ENCODE peak calls at places on chromosomes 11 and 22, in five cellular contexts. F is heart right ventricle; A is effector memory CD4-positive, alpha-beta T cell; L is OCI-LY7; R is fibroblast of lung. K is an unnamed sample. For H3K36me3, the result is how much of the 10 kb centered on the place peaks cover.

GRCh38 chr11:75262961-75263852 is 22.6 kb downstream of the TPBGL start:
- DNase-seq in F (no peak), A (no peak), L (no peak), R (peak), K (no peak)

GRCh38 chr11:101860694-101861371 is 54.0 kb upstream of the CEP126 start:
- DNase-seq in F (peak), A (peak), L (peak), R (peak), K (peak)

GRCh38 chr11:45400594-45400993 is 114.5 kb upstream of the SYT13 start:
- DNase-seq in F (no peak), A (no peak), L (no peak), R (peak), K (no peak)

GRCh38 chr11:9313648-9314290 is 624 bp downstream of the TMEM41B start:
- DNase-seq in F (no peak), A (peak), L (peak), R (peak), K (peak)

GRCh38 chr11:93432247-93432646 is 101.7 kb downstream of the DEUP1 start:
- DNase-seq in F (no peak), A (no peak), L (no peak), R (no peak), K (no peak)

GRCh38 chr11:27291302-27291889 is 71.6 kb downstream of the CCDC34 start:
- DNase-seq in F (no peak), A (no peak), L (peak), R (no peak), K (peak)

GRCh38 chr22:50114221-50114981 is 24.6 kb downstream of the MOV10L1 start:
- DNase-seq in F (no peak), A (no peak), L (no peak), R (peak), K (no peak)

GRCh38 chr11:31812392-31813241 is 1.5 kb upstream of the PAX6 start:
- DNase-seq in F (no peak), A (no peak), L (no peak), R (no peak), K (no peak)

GRCh38 chr22:46652930-46653331 is 32.7 kb downstream of the GRAMD4 start:
- DNase-seq in F (peak), A (no peak), L (no peak), R (peak), K (no peak)

GRCh38 chr11:72223615-72224586 is 666 bp upstream of the INPPL1 start:
- DNase-seq in F (peak), A (peak), L (peak), R (peak), K (peak)

GRCh38 chr22:44996648-44997047 is 13.2 kb downstream of the PHF21B start:
- DNase-seq in F (no peak), A (no peak), L (no peak), R (no peak), K (no peak)

GRCh38 chr11:130600616-130601015 is 152.2 kb downstream of the ADAMTS15 start:
- DNase-seq in F (no peak), A (no peak), L (no peak), R (no peak), K (no peak)

GRCh38 chr11:75476716-75477613 is 44.0 kb upstream of the KLHL35 start:
- DNase-seq in F (no peak), A (no peak), L (no peak), R (no peak), K (no peak)

GRCh38 chr11:44651535-44652130 is 75.1 kb upstream of the TSPAN18 start:
- DNase-seq in F (no peak), A (no peak), L (peak), R (no peak), K (no peak)

GRCh38 chr11:69274531-69275016 is 19.4 kb upstream of the MYEOV start:
- DNase-seq in F (no peak), A (no peak), L (no peak), R (no peak), K (no peak)

GRCh38 chr11:23112987-23113886 is 253.0 kb upstream of the CCDC179 start:
- DNase-seq in F (no peak), A (no peak), L (peak), R (peak), K (no peak)

GRCh38 chr22:17808688-17809403 is 34.6 kb upstream of the BID start:
- DNase-seq in F (no peak), A (no peak), L (no peak), R (no peak), K (no peak)

GRCh38 chr22:50498322-50498861 is 9.1 kb downstream of the LMF2 start:
- DNase-seq in F (peak), A (peak), L (peak), R (peak), K (peak)

GRCh38 chr11:107675902-107676301 is 36.0 kb downstream of the SLN start:
- DNase-seq in F (no peak), A (no peak), L (no peak), R (no peak), K (no peak)

GRCh38 chr22:20943104-20943933 is 23.7 kb upstream of the AIFM3 start:
- DNase-seq in F (no peak), A (no peak), L (no peak), R (no peak), K (no peak)

GRCh38 chr11:66069715-66070603 is at the start of gene PACS1:
- DNase-seq in F (peak), A (peak), L (peak), R (peak), K (peak)

GRCh38 chr11:95845168-95845567 is 54.9 kb downstream of the CEP57 start:
- DNase-seq in F (no peak), A (no peak), L (no peak), R (no peak), K (no peak)
- H3K36me3 ChIP-seq in F (under half), A (under half), L (under half), R (under half), K (under half)

DNA sequence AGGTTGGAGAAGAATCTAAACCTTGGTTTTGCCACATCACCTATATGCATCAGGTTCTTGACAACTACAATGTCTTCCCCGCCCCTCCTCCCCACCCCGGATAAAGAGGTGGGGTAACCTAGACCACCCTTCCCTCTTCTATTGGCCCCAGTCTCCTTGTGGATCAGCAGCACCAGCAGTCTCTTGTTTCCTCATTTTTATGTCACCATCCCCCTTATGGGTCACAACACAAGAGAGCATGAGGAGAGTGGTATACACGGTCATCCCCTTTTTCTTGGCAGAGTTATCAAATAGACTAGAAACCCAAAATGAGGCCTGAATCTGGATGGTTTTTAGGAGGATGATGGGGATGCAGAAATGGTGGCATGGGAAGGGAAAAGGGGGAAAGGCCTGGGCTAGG is 1.2 kb downstream of the MS4A4E start:
- DNase-seq in F (no peak), A (no peak), L (no peak), R (no peak), K (no peak)
- H3K4me3 ChIP-seq in F (no peak), A (no peak), L (no peak), R (no peak), K (no peak)

DNA sequence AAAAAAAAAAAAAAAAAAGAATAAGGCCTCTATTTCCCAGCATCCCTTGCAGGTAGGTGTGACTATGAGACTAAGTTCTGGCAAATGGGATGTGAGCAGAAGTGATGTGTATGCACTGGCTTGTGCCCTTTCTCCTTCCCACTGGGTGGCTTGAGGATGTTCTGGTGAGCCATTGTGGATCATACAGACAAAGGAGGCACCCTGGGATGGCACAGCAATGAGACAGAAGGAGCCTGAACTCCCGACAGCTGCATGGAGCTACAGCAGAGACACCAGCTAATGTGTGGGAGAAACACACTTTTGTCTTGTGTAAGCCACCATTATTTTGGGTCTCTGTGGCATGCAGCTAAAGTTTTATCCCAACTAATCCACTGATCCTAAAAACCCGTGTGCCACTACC is 10.6 kb upstream of the SORL1 start:
- DNase-seq in F (no peak), A (no peak), L (no peak), R (no peak), K (no peak)
- H3K27ac ChIP-seq in F (no peak), A (no peak), L (peak), R (no peak), K (no peak)

GRCh38 chr11:3037945-3038271 is 19.3 kb downstream of the CARS1 start:
- DNase-seq in F (no peak), A (no peak), L (no peak), R (no peak), K (no peak)

GRCh38 chr11:3040881-3041280 is 16.3 kb downstream of the CARS1 start:
- DNase-seq in F (no peak), A (no peak), L (no peak), R (no peak), K (no peak)

GRCh38 chr11:3037041-3037944 is 19.9 kb downstream of the CARS1 start:
- DNase-seq in F (peak), A (peak), L (peak), R (peak), K (peak)

GRCh38 chr11:3035333-3035732 is 21.9 kb downstream of the CARS1 start:
- DNase-seq in F (no peak), A (no peak), L (no peak), R (no peak), K (no peak)

GRCh38 chr11:3036419-3036818 is 20.8 kb downstream of the CARS1 start:
- DNase-seq in F (no peak), A (no peak), L (no peak), R (no peak), K (no peak)
- H3K36me3 ChIP-seq in F (under half), A (half or more), L (half or more), R (under half), K (half or more)

GRCh38 chr22:42271191-42271813 is 849 bp upstream of the TCF20 start:
- DNase-seq in F (no peak), A (no peak), L (no peak), R (no peak), K (no peak)

GRCh38 chr22:42268852-42269406 is 1.5 kb downstream of the TCF20 start:
- DNase-seq in F (no peak), A (no peak), L (no peak), R (no peak), K (no peak)

GRCh38 chr22:42269407-42270177 is 861 bp downstream of the TCF20 start:
- DNase-seq in F (peak), A (peak), L (peak), R (no peak), K (peak)

GRCh38 chr22:42270512-42271190 is at the start of gene TCF20:
- DNase-seq in F (peak), A (peak), L (peak), R (peak), K (peak)

GRCh38 chr22:42270178-42270511 is 308 bp downstream of the TCF20 start:
- DNase-seq in F (no peak), A (peak), L (no peak), R (no peak), K (peak)
- H3K4me3 ChIP-seq in F (peak), A (peak), L (peak), R (peak), K (peak)